ENCODE peak calls at places on chromosomes 7 and 10, in eight cellular contexts. H, R, D, G, L, K, I and M are unnamed samples.

GRCh38 chr10:61187601-61188000 is 243.6 kb upstream of the RHOBTB1 start:
- DNase-seq in L (no peak), I (no peak), K (no peak), D (no peak), R (no peak), H (no peak), G (no peak), M (no peak)

GRCh38 chr7:70571403-70571911 is 560.5 kb upstream of the GALNT17 start:
- DNase-seq in G (no peak), R (no peak), K (peak; percentile 25), I (no peak), H (peak; percentile 4), L (no peak), D (no peak), M (no peak)

GRCh38 chr10:113052076-113052830 is 102.2 kb downstream of the TCF7L2 start:
- DNase-seq in K (no peak), D (no peak), H (peak; percentile 37), R (no peak), I (no peak), G (no peak), L (no peak), M (no peak)

GRCh38 chr7:17530741-17531417 is 232.4 kb downstream of the AHR start:
- DNase-seq in D (no peak), I (no peak), K (peak; percentile 93), G (no peak), R (no peak), L (no peak), H (peak; percentile 52), M (no peak)

GRCh38 chr10:70255329-70256299 is 22.4 kb upstream of the PPA1 start:
- DNase-seq in R (no peak), L (no peak), K (peak; percentile 77), H (peak; percentile 24), D (no peak), G (no peak), I (no peak), M (no peak)

GRCh38 chr7:27185013-27185707 is at the start of gene HOXA11:
- DNase-seq in L (no peak), H (peak; percentile 97), D (no peak), R (no peak), G (no peak), I (no peak), K (no peak), M (no peak)

GRCh38 chr10:104127411-104127810 is 5.4 kb downstream of the SFR1 start:
- DNase-seq in D (no peak), I (peak; percentile 49), L (no peak), G (no peak), H (peak; percentile 27), K (no peak), R (no peak), M (no peak)

GRCh38 chr7:19327011-19327410 is 181.8 kb upstream of the FERD3L start:
- DNase-seq in K (peak; percentile 83), I (no peak), H (peak; percentile 14), D (no peak), R (no peak), G (no peak), L (no peak), M (peak; percentile 48)

GRCh38 chr7:48390381-48391327 is 219.4 kb downstream of the ABCA13 start:
- DNase-seq in R (no peak), L (no peak), D (no peak), H (no peak), G (no peak), K (peak; percentile 7), I (no peak), M (no peak)

GRCh38 chr10:119420950-119421875 is 121.3 kb downstream of the RGS10 start:
- DNase-seq in L (no peak), D (no peak), I (no peak), K (no peak), G (no peak), R (no peak), H (no peak), M (no peak)

GRCh38 chr10:73601486-73601921 is 10.4 kb upstream of the USP54 start:
- DNase-seq in K (no peak), R (no peak), G (no peak), D (no peak), H (peak; percentile 2), I (no peak), L (no peak), M (no peak)

GRCh38 chr10:42801135-42801534 is 18.5 kb downstream of the BMS1 start:
- DNase-seq in G (no peak), L (no peak), D (no peak), K (no peak), I (no peak), H (peak; percentile 6), R (no peak), M (no peak)

GRCh38 chr10:132418520-132419416 is 21.8 kb downstream of the PWWP2B start:
- DNase-seq in H (no peak), R (no peak), L (no peak), K (peak; percentile 25), G (peak; percentile 35), I (no peak), D (no peak), M (no peak)

GRCh38 chr10:52259428-52259812 is 54.7 kb upstream of the DKK1 start:
- DNase-seq in R (no peak), H (no peak), L (no peak), D (no peak), I (no peak), K (no peak), G (no peak), M (no peak)

GRCh38 chr10:26222563-26222962 is 6.0 kb downstream of the GAD2 start:
- DNase-seq in H (no peak), L (no peak), R (no peak), K (no peak), D (no peak), I (no peak), G (no peak), M (no peak)

GRCh38 chr7:152341914-152342236 is 93.9 kb downstream of the KMT2C start:
- DNase-seq in D (no peak), G (no peak), R (no peak), H (no peak), K (no peak), I (no peak), L (no peak), M (no peak)

GRCh38 chr7:132666076-132666775 is 90.0 kb upstream of the PLXNA4 start:
- DNase-seq in D (no peak), R (no peak), K (peak; percentile 15), L (no peak), G (no peak), H (peak; percentile 19), I (no peak), M (no peak)

GRCh38 chr7:107661081-107661864 is 645 bp downstream of the SLC26A4 start:
- DNase-seq in I (peak; percentile 75), G (no peak), K (peak; percentile 65), H (peak; percentile 78), D (peak; percentile 14), R (no peak), L (no peak), M (peak; percentile 70)

GRCh38 chr10:95278061-95278988 is 12.5 kb downstream of the PDLIM1 start:
- DNase-seq in D (no peak), G (no peak), H (peak; percentile 56), L (no peak), R (no peak), K (peak; percentile 90), I (peak; percentile 41), M (no peak)

GRCh38 chr10:46520941-46521340 is 35.5 kb downstream of the GPRIN2 start:
- DNase-seq in R (no peak), D (no peak), I (no peak), H (no peak), L (no peak), K (peak; percentile 72), G (peak; percentile 51), M (no peak)

GRCh38 chr10:24889636-24890035 is 62.8 kb downstream of the PRTFDC1 start:
- DNase-seq in K (peak; percentile 21), G (no peak), D (no peak), R (no peak), H (peak; percentile 52), L (no peak), I (no peak), M (no peak)